ENCODE peak calls at places on chromosome 16, in eight cellular contexts. One of them, this sample, is unnamed.

GRCh38 chr16:66928702-66929388 is 3.5 kb upstream of the RRAD start:
- DNase-seq in AML-193: peak; percentile 32
- DNase-seq in retina: no peak
- DNase-seq in Right ventricle myocardium superior: no peak
- DNase-seq in M059J: peak; percentile 83
- DNase-seq in ELR: peak; percentile 65
- DNase-seq in stimulated activated CD8-positive, alpha-beta memory T cell treated with anti-CD3 and anti-CD28 coated beads, Interleukin-4, amount 100 ng/mL, for 24 hours: no peak
- DNase-seq in progenitor cell of endocrine pancreas: no peak
- DNase-seq in this sample: no peak

GRCh38 chr16:71727545-71728324 is 3.2 kb upstream of the PHLPP2 start:
- DNase-seq in stimulated activated CD8-positive, alpha-beta memory T cell treated with anti-CD3 and anti-CD28 coated beads, Interleukin-4, amount 100 ng/mL, for 24 hours: no peak
- DNase-seq in Right ventricle myocardium superior: no peak
- DNase-seq in AML-193: no peak
- DNase-seq in retina: no peak
- DNase-seq in M059J: peak; percentile 17
- DNase-seq in progenitor cell of endocrine pancreas: no peak
- DNase-seq in ELR: no peak
- DNase-seq in this sample: no peak

GRCh38 chr16:57026778-57027062 is 37.4 kb downstream of the NLRC5 start:
- DNase-seq in M059J: no peak
- DNase-seq in AML-193: no peak
- DNase-seq in stimulated activated CD8-positive, alpha-beta memory T cell treated with anti-CD3 and anti-CD28 coated beads, Interleukin-4, amount 100 ng/mL, for 24 hours: no peak
- DNase-seq in Right ventricle myocardium superior: no peak
- DNase-seq in ELR: no peak
- DNase-seq in retina: no peak
- DNase-seq in progenitor cell of endocrine pancreas: no peak
- DNase-seq in this sample: no peak

GRCh38 chr16:58501242-58502131 is 1.5 kb downstream of the NDRG4 start:
- DNase-seq in Right ventricle myocardium superior: no peak
- DNase-seq in progenitor cell of endocrine pancreas: peak; percentile 61
- DNase-seq in M059J: no peak
- DNase-seq in AML-193: no peak
- DNase-seq in retina: peak; percentile 91
- DNase-seq in stimulated activated CD8-positive, alpha-beta memory T cell treated with anti-CD3 and anti-CD28 coated beads, Interleukin-4, amount 100 ng/mL, for 24 hours: no peak
- DNase-seq in ELR: no peak
- DNase-seq in this sample: peak; percentile 20

GRCh38 chr16:90020838-90021382 is 1.7 kb upstream of the DBNDD1 start:
- DNase-seq in ELR: peak; percentile 78
- DNase-seq in stimulated activated CD8-positive, alpha-beta memory T cell treated with anti-CD3 and anti-CD28 coated beads, Interleukin-4, amount 100 ng/mL, for 24 hours: no peak
- DNase-seq in M059J: peak; percentile 83
- DNase-seq in retina: no peak
- DNase-seq in progenitor cell of endocrine pancreas: no peak
- DNase-seq in AML-193: peak; percentile 22
- DNase-seq in Right ventricle myocardium superior: no peak
- DNase-seq in this sample: no peak

GRCh38 chr16:66130296-66130910 is 236.1 kb upstream of the CDH5 start:
- DNase-seq in retina: no peak
- DNase-seq in Right ventricle myocardium superior: no peak
- DNase-seq in M059J: peak; percentile 87
- DNase-seq in AML-193: no peak
- DNase-seq in progenitor cell of endocrine pancreas: no peak
- DNase-seq in ELR: peak; percentile 74
- DNase-seq in stimulated activated CD8-positive, alpha-beta memory T cell treated with anti-CD3 and anti-CD28 coated beads, Interleukin-4, amount 100 ng/mL, for 24 hours: no peak
- DNase-seq in this sample: no peak

GRCh38 chr16:1289480-1289872 is 20.0 kb upstream of the UBE2I start:
- DNase-seq in ELR: no peak
- DNase-seq in retina: no peak
- DNase-seq in Right ventricle myocardium superior: no peak
- DNase-seq in M059J: no peak
- DNase-seq in stimulated activated CD8-positive, alpha-beta memory T cell treated with anti-CD3 and anti-CD28 coated beads, Interleukin-4, amount 100 ng/mL, for 24 hours: no peak
- DNase-seq in progenitor cell of endocrine pancreas: no peak
- DNase-seq in AML-193: no peak
- DNase-seq in this sample: no peak

GRCh38 chr16:15521758-15522509 is 87.5 kb downstream of the BMERB1 start:
- DNase-seq in retina: no peak
- DNase-seq in progenitor cell of endocrine pancreas: no peak
- DNase-seq in stimulated activated CD8-positive, alpha-beta memory T cell treated with anti-CD3 and anti-CD28 coated beads, Interleukin-4, amount 100 ng/mL, for 24 hours: no peak
- DNase-seq in M059J: no peak
- DNase-seq in ELR: no peak
- DNase-seq in Right ventricle myocardium superior: no peak
- DNase-seq in AML-193: no peak
- DNase-seq in this sample: no peak

GRCh38 chr16:676565-677297 is 1.3 kb downstream of the RHBDL1 start:
- DNase-seq in retina: no peak
- DNase-seq in progenitor cell of endocrine pancreas: no peak
- DNase-seq in ELR: no peak
- DNase-seq in stimulated activated CD8-positive, alpha-beta memory T cell treated with anti-CD3 and anti-CD28 coated beads, Interleukin-4, amount 100 ng/mL, for 24 hours: no peak
- DNase-seq in Right ventricle myocardium superior: no peak
- DNase-seq in M059J: no peak
- DNase-seq in AML-193: no peak
- DNase-seq in this sample: no peak

GRCh38 chr16:35598696-35599332 is 2139.4 kb downstream of the TP53TG3F start:
- DNase-seq in progenitor cell of endocrine pancreas: no peak
- DNase-seq in AML-193: no peak
- DNase-seq in ELR: no peak
- DNase-seq in M059J: no peak
- DNase-seq in Right ventricle myocardium superior: no peak
- DNase-seq in retina: no peak
- DNase-seq in stimulated activated CD8-positive, alpha-beta memory T cell treated with anti-CD3 and anti-CD28 coated beads, Interleukin-4, amount 100 ng/mL, for 24 hours: no peak
- DNase-seq in this sample: no peak

GRCh38 chr16:83002351-83003334 is 375.9 kb downstream of the CDH13 start:
- DNase-seq in M059J: peak; percentile 75
- DNase-seq in AML-193: no peak
- DNase-seq in progenitor cell of endocrine pancreas: no peak
- DNase-seq in Right ventricle myocardium superior: no peak
- DNase-seq in retina: no peak
- DNase-seq in stimulated activated CD8-positive, alpha-beta memory T cell treated with anti-CD3 and anti-CD28 coated beads, Interleukin-4, amount 100 ng/mL, for 24 hours: no peak
- DNase-seq in ELR: peak; percentile 28
- DNase-seq in this sample: no peak

GRCh38 chr16:30032083-30032819 is 1.2 kb upstream of the TLCD3B start:
- DNase-seq in retina: peak; percentile 88
- DNase-seq in progenitor cell of endocrine pancreas: peak; percentile 48
- DNase-seq in Right ventricle myocardium superior: no peak
- DNase-seq in stimulated activated CD8-positive, alpha-beta memory T cell treated with anti-CD3 and anti-CD28 coated beads, Interleukin-4, amount 100 ng/mL, for 24 hours: peak; percentile 46
- DNase-seq in ELR: peak; percentile 75
- DNase-seq in AML-193: peak; percentile 63
- DNase-seq in M059J: peak; percentile 64
- DNase-seq in this sample: peak; percentile 41

GRCh38 chr16:71426880-71427615 is 14.8 kb downstream of the TLE7 start:
- DNase-seq in M059J: no peak
- DNase-seq in Right ventricle myocardium superior: no peak
- DNase-seq in AML-193: no peak
- DNase-seq in retina: no peak
- DNase-seq in stimulated activated CD8-positive, alpha-beta memory T cell treated with anti-CD3 and anti-CD28 coated beads, Interleukin-4, amount 100 ng/mL, for 24 hours: no peak
- DNase-seq in ELR: no peak
- DNase-seq in progenitor cell of endocrine pancreas: no peak
- DNase-seq in this sample: no peak

GRCh38 chr16:1548727-1549126 is 15.3 kb downstream of the TMEM204 start:
- DNase-seq in M059J: no peak
- DNase-seq in ELR: no peak
- DNase-seq in retina: no peak
- DNase-seq in progenitor cell of endocrine pancreas: no peak
- DNase-seq in AML-193: no peak
- DNase-seq in Right ventricle myocardium superior: no peak
- DNase-seq in stimulated activated CD8-positive, alpha-beta memory T cell treated with anti-CD3 and anti-CD28 coated beads, Interleukin-4, amount 100 ng/mL, for 24 hours: no peak
- DNase-seq in this sample: no peak

GRCh38 chr16:15440852-15441251 is 6.5 kb downstream of the BMERB1 start:
- DNase-seq in ELR: peak; percentile 88
- DNase-seq in stimulated activated CD8-positive, alpha-beta memory T cell treated with anti-CD3 and anti-CD28 coated beads, Interleukin-4, amount 100 ng/mL, for 24 hours: no peak
- DNase-seq in M059J: peak; percentile 84
- DNase-seq in AML-193: no peak
- DNase-seq in retina: no peak
- DNase-seq in progenitor cell of endocrine pancreas: no peak
- DNase-seq in Right ventricle myocardium superior: no peak
- DNase-seq in this sample: no peak

GRCh38 chr16:52068447-52069074 is 478.4 kb downstream of the TOX3 start:
- DNase-seq in M059J: peak; percentile 34
- DNase-seq in Right ventricle myocardium superior: no peak
- DNase-seq in AML-193: no peak
- DNase-seq in stimulated activated CD8-positive, alpha-beta memory T cell treated with anti-CD3 and anti-CD28 coated beads, Interleukin-4, amount 100 ng/mL, for 24 hours: no peak
- DNase-seq in ELR: no peak
- DNase-seq in retina: peak; percentile 74
- DNase-seq in progenitor cell of endocrine pancreas: peak; percentile 24
- DNase-seq in this sample: no peak

GRCh38 chr16:23924138-23924537 is 88.4 kb downstream of the PRKCB start:
- DNase-seq in AML-193: no peak
- DNase-seq in progenitor cell of endocrine pancreas: no peak
- DNase-seq in Right ventricle myocardium superior: no peak
- DNase-seq in M059J: no peak
- DNase-seq in stimulated activated CD8-positive, alpha-beta memory T cell treated with anti-CD3 and anti-CD28 coated beads, Interleukin-4, amount 100 ng/mL, for 24 hours: no peak
- DNase-seq in retina: no peak
- DNase-seq in ELR: no peak
- DNase-seq in this sample: no peak

GRCh38 chr16:57371494-57372371 is 557 bp upstream of the CX3CL1 start:
- DNase-seq in ELR: no peak
- DNase-seq in retina: no peak
- DNase-seq in progenitor cell of endocrine pancreas: no peak
- DNase-seq in stimulated activated CD8-positive, alpha-beta memory T cell treated with anti-CD3 and anti-CD28 coated beads, Interleukin-4, amount 100 ng/mL, for 24 hours: no peak
- DNase-seq in M059J: no peak
- DNase-seq in AML-193: no peak
- DNase-seq in Right ventricle myocardium superior: no peak
- DNase-seq in this sample: no peak

GRCh38 chr16:67668495-67669157 is 2.0 kb downstream of the C16orf86 start:
- DNase-seq in AML-193: peak; percentile 15
- DNase-seq in Right ventricle myocardium superior: no peak
- DNase-seq in ELR: no peak
- DNase-seq in stimulated activated CD8-positive, alpha-beta memory T cell treated with anti-CD3 and anti-CD28 coated beads, Interleukin-4, amount 100 ng/mL, for 24 hours: no peak
- DNase-seq in retina: no peak
- DNase-seq in progenitor cell of endocrine pancreas: no peak
- DNase-seq in M059J: no peak
- DNase-seq in this sample: no peak

GRCh38 chr16:3087836-3088235 is 11.3 kb downstream of the ZSCAN10 start:
- DNase-seq in Right ventricle myocardium superior: peak; percentile 65
- DNase-seq in AML-193: no peak
- DNase-seq in retina: no peak
- DNase-seq in ELR: no peak
- DNase-seq in M059J: no peak
- DNase-seq in progenitor cell of endocrine pancreas: no peak
- DNase-seq in stimulated activated CD8-positive, alpha-beta memory T cell treated with anti-CD3 and anti-CD28 coated beads, Interleukin-4, amount 100 ng/mL, for 24 hours: no peak
- DNase-seq in this sample: no peak

GRCh38 chr16:89749637-89750036 is 28.3 kb downstream of the ZNF276 start:
- DNase-seq in retina: no peak
- DNase-seq in AML-193: no peak
- DNase-seq in ELR: no peak
- DNase-seq in progenitor cell of endocrine pancreas: no peak
- DNase-seq in M059J: no peak
- DNase-seq in Right ventricle myocardium superior: peak; percentile 52
- DNase-seq in stimulated activated CD8-positive, alpha-beta memory T cell treated with anti-CD3 and anti-CD28 coated beads, Interleukin-4, amount 100 ng/mL, for 24 hours: no peak
- DNase-seq in this sample: no peak

GRCh38 chr16:49464093-49464492 is 90.5 kb downstream of the C16orf78 start:
- DNase-seq in Right ventricle myocardium superior: no peak
- DNase-seq in retina: no peak
- DNase-seq in stimulated activated CD8-positive, alpha-beta memory T cell treated with anti-CD3 and anti-CD28 coated beads, Interleukin-4, amount 100 ng/mL, for 24 hours: no peak
- DNase-seq in AML-193: no peak
- DNase-seq in ELR: no peak
- DNase-seq in M059J: no peak
- DNase-seq in progenitor cell of endocrine pancreas: no peak
- DNase-seq in this sample: no peak

GRCh38 chr16:85573696-85574641 is 39.2 kb upstream of the GSE1 start:
- DNase-seq in ELR: no peak
- DNase-seq in AML-193: no peak
- DNase-seq in progenitor cell of endocrine pancreas: no peak
- DNase-seq in stimulated activated CD8-positive, alpha-beta memory T cell treated with anti-CD3 and anti-CD28 coated beads, Interleukin-4, amount 100 ng/mL, for 24 hours: no peak
- DNase-seq in Right ventricle myocardium superior: peak; percentile 84
- DNase-seq in retina: peak; percentile 53
- DNase-seq in M059J: no peak
- DNase-seq in this sample: no peak

GRCh38 chr16:75229172-75230031 is 10.6 kb downstream of the CTRB1 start:
- DNase-seq in retina: no peak
- DNase-seq in progenitor cell of endocrine pancreas: no peak
- DNase-seq in ELR: no peak
- DNase-seq in stimulated activated CD8-positive, alpha-beta memory T cell treated with anti-CD3 and anti-CD28 coated beads, Interleukin-4, amount 100 ng/mL, for 24 hours: no peak
- DNase-seq in M059J: no peak
- DNase-seq in Right ventricle myocardium superior: no peak
- DNase-seq in AML-193: no peak
- DNase-seq in this sample: no peak

GRCh38 chr16:75011634-75012307 is 12.9 kb downstream of the ZNRF1 start:
- DNase-seq in retina: no peak
- DNase-seq in ELR: peak; percentile 90
- DNase-seq in AML-193: no peak
- DNase-seq in Right ventricle myocardium superior: no peak
- DNase-seq in progenitor cell of endocrine pancreas: no peak
- DNase-seq in stimulated activated CD8-positive, alpha-beta memory T cell treated with anti-CD3 and anti-CD28 coated beads, Interleukin-4, amount 100 ng/mL, for 24 hours: no peak
- DNase-seq in M059J: peak; percentile 95
- DNase-seq in this sample: peak; percentile 39

GRCh38 chr16:3467920-3468319 is 24.4 kb downstream of the NAA60 start:
- DNase-seq in AML-193: no peak
- DNase-seq in progenitor cell of endocrine pancreas: no peak
- DNase-seq in retina: no peak
- DNase-seq in M059J: no peak
- DNase-seq in ELR: peak; percentile 54
- DNase-seq in stimulated activated CD8-positive, alpha-beta memory T cell treated with anti-CD3 and anti-CD28 coated beads, Interleukin-4, amount 100 ng/mL, for 24 hours: no peak
- DNase-seq in Right ventricle myocardium superior: no peak
- DNase-seq in this sample: no peak

GRCh38 chr16:88202207-88202745 is 180.5 kb upstream of the ZNF469 start:
- DNase-seq in Right ventricle myocardium superior: no peak
- DNase-seq in progenitor cell of endocrine pancreas: no peak
- DNase-seq in M059J: no peak
- DNase-seq in AML-193: no peak
- DNase-seq in retina: no peak
- DNase-seq in stimulated activated CD8-positive, alpha-beta memory T cell treated with anti-CD3 and anti-CD28 coated beads, Interleukin-4, amount 100 ng/mL, for 24 hours: no peak
- DNase-seq in ELR: no peak
- DNase-seq in this sample: no peak

GRCh38 chr16:87570938-87571867 is 31.1 kb upstream of the JPH3 start:
- DNase-seq in progenitor cell of endocrine pancreas: peak; percentile 38
- DNase-seq in ELR: peak; percentile 36
- DNase-seq in Right ventricle myocardium superior: peak; percentile 75
- DNase-seq in retina: peak; percentile 42
- DNase-seq in M059J: peak; percentile 63
- DNase-seq in AML-193: no peak
- DNase-seq in stimulated activated CD8-positive, alpha-beta memory T cell treated with anti-CD3 and anti-CD28 coated beads, Interleukin-4, amount 100 ng/mL, for 24 hours: no peak
- DNase-seq in this sample: no peak

GRCh38 chr16:87538594-87538993 is 45.8 kb upstream of the ZCCHC14 start:
- DNase-seq in M059J: peak; percentile 70
- DNase-seq in AML-193: no peak
- DNase-seq in progenitor cell of endocrine pancreas: no peak
- DNase-seq in Right ventricle myocardium superior: no peak
- DNase-seq in retina: no peak
- DNase-seq in stimulated activated CD8-positive, alpha-beta memory T cell treated with anti-CD3 and anti-CD28 coated beads, Interleukin-4, amount 100 ng/mL, for 24 hours: no peak
- DNase-seq in ELR: peak; percentile 33
- DNase-seq in this sample: no peak

GRCh38 chr16:138049-138417 is 440 bp downstream of the NPRL3 start:
- DNase-seq in ELR: peak; percentile 27
- DNase-seq in stimulated activated CD8-positive, alpha-beta memory T cell treated with anti-CD3 and anti-CD28 coated beads, Interleukin-4, amount 100 ng/mL, for 24 hours: peak; percentile 7
- DNase-seq in M059J: no peak
- DNase-seq in progenitor cell of endocrine pancreas: peak; percentile 42
- DNase-seq in retina: peak; percentile 61
- DNase-seq in AML-193: no peak
- DNase-seq in Right ventricle myocardium superior: peak; percentile 46
- DNase-seq in this sample: peak; percentile 7

GRCh38 chr16:29745126-29745852 is 501 bp downstream of the C16orf54 start:
- DNase-seq in M059J: no peak
- DNase-seq in Right ventricle myocardium superior: no peak
- DNase-seq in retina: no peak
- DNase-seq in ELR: no peak
- DNase-seq in progenitor cell of endocrine pancreas: no peak
- DNase-seq in stimulated activated CD8-positive, alpha-beta memory T cell treated with anti-CD3 and anti-CD28 coated beads, Interleukin-4, amount 100 ng/mL, for 24 hours: peak; percentile 33
- DNase-seq in AML-193: peak; percentile 67
- DNase-seq in this sample: peak; percentile 45

GRCh38 chr16:74730049-74730683 is 29.5 kb upstream of the MLKL start:
- DNase-seq in AML-193: no peak
- DNase-seq in M059J: peak; percentile 73
- DNase-seq in ELR: no peak
- DNase-seq in progenitor cell of endocrine pancreas: no peak
- DNase-seq in retina: no peak
- DNase-seq in stimulated activated CD8-positive, alpha-beta memory T cell treated with anti-CD3 and anti-CD28 coated beads, Interleukin-4, amount 100 ng/mL, for 24 hours: no peak
- DNase-seq in Right ventricle myocardium superior: no peak
- DNase-seq in this sample: no peak

GRCh38 chr16:84764970-84765369 is 54.8 kb upstream of the CRISPLD2 start:
- DNase-seq in Right ventricle myocardium superior: no peak
- DNase-seq in AML-193: no peak
- DNase-seq in stimulated activated CD8-positive, alpha-beta memory T cell treated with anti-CD3 and anti-CD28 coated beads, Interleukin-4, amount 100 ng/mL, for 24 hours: no peak
- DNase-seq in progenitor cell of endocrine pancreas: no peak
- DNase-seq in ELR: no peak
- DNase-seq in retina: no peak
- DNase-seq in M059J: no peak
- DNase-seq in this sample: no peak